ENCODE peak calls at places on chromosomes 12 and 14, in ten cellular contexts. X is upper lobe of left lung, S is esophagus squamous epithelium, Z is endodermal cell, M is A673, N is AG09309, L is fibroblast of villous mesenchyme, T is foreskin fibroblast, Y is HCT116, W is astrocyte. C is an unnamed sample.

GRCh38 chr12:7934153-7934552 is 1.8 kb downstream of the SLC2A3 start:
- DNase-seq in X (no peak), S (no peak), Z (no peak), M (no peak), N (no peak), L (peak), T (no peak), Y (no peak), W (no peak), C (no peak)

GRCh38 chr14:22770481-22771187 is 4.1 kb downstream of the OXA1L start:
- DNase-seq in X (no peak), S (no peak), Z (no peak), M (no peak), N (no peak), L (no peak), T (no peak), Y (no peak), W (no peak), C (no peak)

GRCh38 chr12:12379831-12380730 is 23.2 kb downstream of the BORCS5 start:
- DNase-seq in X (no peak), S (no peak), Z (no peak), M (no peak), N (no peak), L (no peak), T (peak), Y (no peak), W (no peak), C (peak)

GRCh38 chr12:98894412-98895085 is 249.5 kb downstream of the APAF1 start:
- DNase-seq in X (peak), S (no peak), Z (peak), M (peak), N (no peak), L (no peak), T (no peak), Y (no peak), W (no peak), C (no peak)

GRCh38 chr12:106170285-106170684 is 31.5 kb upstream of the NUAK1 start:
- DNase-seq in X (no peak), S (no peak), Z (peak), M (no peak), N (peak), L (peak), T (peak), Y (no peak), W (peak), C (peak)

GRCh38 chr12:89883630-89884364 is 175.2 kb upstream of the ATP2B1 start:
- DNase-seq in X (no peak), S (no peak), Z (peak), M (peak), N (no peak), L (no peak), T (peak), Y (no peak), W (peak), C (peak)

GRCh38 chr14:95683793-95684192 is 2.4 kb upstream of the TCL1B start:
- DNase-seq in X (no peak), S (no peak), Z (peak), M (peak), N (no peak), L (peak), T (no peak), Y (peak), W (no peak), C (peak)

GRCh38 chr14:100256339-100256895 is 17.5 kb downstream of the YY1 start:
- DNase-seq in X (no peak), S (no peak), Z (no peak), M (no peak), N (no peak), L (no peak), T (no peak), Y (no peak), W (no peak), C (no peak)

GRCh38 chr14:54166049-54166950 is 209.7 kb upstream of the BMP4 start:
- DNase-seq in X (no peak), S (no peak), Z (no peak), M (no peak), N (no peak), L (no peak), T (no peak), Y (no peak), W (no peak), C (no peak)

GRCh38 chr14:28461379-28461778 is 305.2 kb upstream of the FOXG1 start:
- DNase-seq in X (no peak), S (no peak), Z (no peak), M (no peak), N (no peak), L (no peak), T (peak), Y (no peak), W (peak), C (peak)

GRCh38 chr14:76924363-76925151 is 98.3 kb downstream of the LRRC74A start:
- DNase-seq in X (no peak), S (no peak), Z (peak), M (peak), N (no peak), L (no peak), T (peak), Y (no peak), W (no peak), C (no peak)

GRCh38 chr12:98698603-98699463 is 53.7 kb downstream of the APAF1 start:
- DNase-seq in X (no peak), S (no peak), Z (peak), M (peak), N (peak), L (peak), T (peak), Y (peak), W (peak), C (peak)

GRCh38 chr12:5318874-5319273 is 113.0 kb upstream of the NTF3 start:
- DNase-seq in X (no peak), S (no peak), Z (no peak), M (no peak), N (peak), L (peak), T (peak), Y (peak), W (peak), C (no peak)

GRCh38 chr12:5050542-5050941 is 6.9 kb downstream of the KCNA5 start:
- DNase-seq in X (no peak), S (no peak), Z (no peak), M (no peak), N (no peak), L (no peak), T (no peak), Y (no peak), W (no peak), C (no peak)

GRCh38 chr12:16389594-16389993 is 42.1 kb downstream of the MGST1 start:
- DNase-seq in X (no peak), S (no peak), Z (no peak), M (no peak), N (peak), L (peak), T (peak), Y (no peak), W (peak), C (peak)

GRCh38 chr14:21215130-21215878 is 53.9 kb downstream of the HNRNPC start:
- DNase-seq in X (no peak), S (no peak), Z (no peak), M (no peak), N (no peak), L (no peak), T (no peak), Y (no peak), W (no peak), C (no peak)

GRCh38 chr12:28231248-28231647 is 41.0 kb downstream of the CCDC91 start:
- DNase-seq in X (no peak), S (no peak), Z (no peak), M (no peak), N (no peak), L (no peak), T (no peak), Y (no peak), W (no peak), C (no peak)

GRCh38 chr12:14629832-14630688 is 62.4 kb upstream of the PLBD1 start:
- DNase-seq in X (no peak), S (no peak), Z (peak), M (peak), N (peak), L (peak), T (peak), Y (peak), W (peak), C (peak)

GRCh38 chr14:79375336-79375735 is 836.0 kb downstream of the DIO2 start:
- DNase-seq in X (no peak), S (no peak), Z (no peak), M (no peak), N (no peak), L (no peak), T (no peak), Y (no peak), W (no peak), C (no peak)

GRCh38 chr12:78171082-78171481 is 340.4 kb downstream of the NAV3 start:
- DNase-seq in X (no peak), S (no peak), Z (no peak), M (peak), N (no peak), L (peak), T (no peak), Y (no peak), W (no peak), C (no peak)

GRCh38 chr12:84912191-84913142 is at the start of gene SLC6A15:
- DNase-seq in X (peak), S (peak), Z (peak), M (peak), N (no peak), L (peak), T (peak), Y (no peak), W (peak), C (peak)

GRCh38 chr12:56220611-56221232 is 1.0 kb downstream of the RNF41 start:
- DNase-seq in X (no peak), S (no peak), Z (no peak), M (no peak), N (peak), L (peak), T (peak), Y (no peak), W (peak), C (peak)

GRCh38 chr14:90599748-90600507 is 203.1 kb downstream of the CALM1 start:
- DNase-seq in X (no peak), S (no peak), Z (no peak), M (peak), N (no peak), L (no peak), T (no peak), Y (no peak), W (no peak), C (peak)

GRCh38 chr12:6613015-6613775 is 6.0 kb upstream of the CHD4 start:
- DNase-seq in X (no peak), S (no peak), Z (peak), M (peak), N (no peak), L (peak), T (peak), Y (peak), W (peak), C (peak)

GRCh38 chr12:114165921-114166320 is 199.8 kb upstream of the RBM19 start:
- DNase-seq in X (no peak), S (no peak), Z (no peak), M (no peak), N (no peak), L (no peak), T (peak), Y (no peak), W (no peak), C (peak)

GRCh38 chr14:68544150-68544892 is 248.5 kb downstream of the ZFP36L1 start:
- DNase-seq in X (no peak), S (no peak), Z (no peak), M (peak), N (peak), L (peak), T (peak), Y (no peak), W (peak), C (peak)

GRCh38 chr12:115049617-115050016 is 365.6 kb upstream of the TBX3 start:
- DNase-seq in X (no peak), S (no peak), Z (peak), M (no peak), N (no peak), L (no peak), T (peak), Y (no peak), W (no peak), C (peak)

GRCh38 chr14:75249251-75249957 is 29.2 kb upstream of the FOS start:
- DNase-seq in X (no peak), S (no peak), Z (no peak), M (no peak), N (no peak), L (no peak), T (no peak), Y (no peak), W (peak), C (no peak)

GRCh38 chr14:30610719-30611388 is 11.3 kb upstream of the SCFD1 start:
- DNase-seq in X (no peak), S (no peak), Z (no peak), M (peak), N (no peak), L (peak), T (peak), Y (peak), W (peak), C (peak)

GRCh38 chr12:1872448-1872847 is 46.0 kb downstream of the CACNA2D4 start:
- DNase-seq in X (peak), S (no peak), Z (no peak), M (no peak), N (no peak), L (no peak), T (no peak), Y (no peak), W (no peak), C (no peak)

GRCh38 chr12:26971963-26972362 is 33.7 kb downstream of the FGFR1OP2 start:
- DNase-seq in X (no peak), S (no peak), Z (no peak), M (no peak), N (no peak), L (no peak), T (no peak), Y (no peak), W (no peak), C (no peak)

GRCh38 chr12:75606146-75606545 is 94.7 kb upstream of the KRR1 start:
- DNase-seq in X (no peak), S (no peak), Z (no peak), M (no peak), N (no peak), L (no peak), T (peak), Y (no peak), W (no peak), C (peak)

GRCh38 chr14:58878740-58879139 is 241.0 kb downstream of the DACT1 start:
- DNase-seq in X (no peak), S (no peak), Z (no peak), M (no peak), N (no peak), L (no peak), T (no peak), Y (no peak), W (no peak), C (peak)

GRCh38 chr12:7502612-7503011 is 965 bp downstream of the CD163 start:
- DNase-seq in X (no peak), S (no peak), Z (no peak), M (no peak), N (no peak), L (no peak), T (no peak), Y (no peak), W (no peak), C (no peak)

GRCh38 chr14:32977913-32978312 is 39.2 kb downstream of the NPAS3 start:
- DNase-seq in X (no peak), S (no peak), Z (no peak), M (no peak), N (no peak), L (no peak), T (no peak), Y (no peak), W (no peak), C (no peak)

GRCh38 chr14:32980178-32980886 is 41.7 kb downstream of the NPAS3 start:
- DNase-seq in X (no peak), S (no peak), Z (no peak), M (peak), N (no peak), L (no peak), T (no peak), Y (no peak), W (no peak), C (no peak)

GRCh38 chr14:32980887-32981501 is 42.3 kb downstream of the NPAS3 start:
- DNase-seq in X (no peak), S (no peak), Z (no peak), M (no peak), N (no peak), L (no peak), T (no peak), Y (no peak), W (no peak), C (no peak)

GRCh38 chr14:32984531-32984930 is 45.9 kb downstream of the NPAS3 start:
- DNase-seq in X (no peak), S (no peak), Z (no peak), M (no peak), N (no peak), L (no peak), T (no peak), Y (no peak), W (no peak), C (no peak)

GRCh38 chr14:32978691-32979255 is 40.1 kb downstream of the NPAS3 start:
- DNase-seq in X (no peak), S (no peak), Z (no peak), M (no peak), N (no peak), L (no peak), T (no peak), Y (no peak), W (no peak), C (no peak)
- H3K4me3 ChIP-seq in X (no peak), S (no peak), Z (no peak), M (no peak), N (no peak), L (no peak), T (no peak), Y (no peak), W (no peak), C (no peak)

DNA sequence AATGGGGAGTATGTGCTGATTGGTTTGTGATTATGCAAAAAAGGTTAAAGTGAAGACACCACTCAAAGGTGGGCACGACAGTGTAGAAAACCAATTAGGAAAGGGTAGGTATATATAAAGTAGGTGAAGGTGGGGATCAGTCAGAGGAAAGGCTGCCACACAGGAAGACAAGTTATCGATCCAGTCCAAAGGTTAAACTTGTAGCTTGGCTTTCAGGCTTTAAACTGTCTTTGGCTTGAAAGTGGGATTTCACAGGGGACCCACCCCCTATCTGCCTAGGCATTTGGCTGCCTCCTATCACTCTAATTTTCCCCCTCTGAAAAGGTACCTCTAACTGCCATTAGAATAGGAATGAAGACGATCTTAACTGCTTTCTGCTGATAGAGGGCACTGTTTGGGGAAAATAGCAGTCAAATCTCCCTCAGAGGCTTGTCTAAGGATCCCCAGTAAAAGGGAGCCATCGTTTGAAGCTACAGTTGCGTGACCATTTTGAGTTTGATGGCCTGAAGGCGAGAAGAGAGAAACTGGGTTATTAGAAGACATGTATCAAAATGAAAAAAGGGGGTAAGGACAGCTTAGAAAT is 250.2 kb downstream of the GPHN start:
- DNase-seq in X (no peak), S (no peak), Z (peak), M (no peak), N (no peak), L (no peak), T (no peak), Y (no peak), W (no peak), C (no peak)
- TF ChIP-seq CTCF in X (no peak), S (no peak), Z (peak), M (peak), N (peak), L (no peak), T (no peak), Y (peak), W (no peak), C (no peak)

GRCh38 chr14:103091041-103091882 is 3.3 kb upstream of the EXOC3L4 start:
- DNase-seq in X (peak), S (no peak), Z (peak), M (peak), N (no peak), L (peak), T (peak), Y (no peak), W (no peak), C (peak)
- H3K4me3 ChIP-seq in X (peak), S (peak), Z (no peak), M (peak), N (peak), L (peak), T (peak), Y (peak), W (peak), C (peak)

GRCh38 chr12:77003961-77004360 is 61.4 kb downstream of the E2F7 start:
- DNase-seq in X (no peak), S (no peak), Z (no peak), M (no peak), N (no peak), L (no peak), T (no peak), Y (no peak), W (no peak), C (no peak)
- TF ChIP-seq CTCF in X (no peak), S (no peak), Z (no peak), M (no peak), N (no peak), L (no peak), T (no peak), Y (no peak), W (no peak), C (no peak)

GRCh38 chr12:108627134-108627920 is 6.4 kb downstream of the SELPLG start:
- DNase-seq in X (no peak), S (no peak), Z (no peak), M (no peak), N (no peak), L (no peak), T (no peak), Y (no peak), W (no peak), C (no peak)
- H3K4me3 ChIP-seq in X (no peak), S (no peak), Z (no peak), M (no peak), N (no peak), L (no peak), T (no peak), Y (no peak), W (no peak), C (no peak)

GRCh38 chr12:10113085-10113484 is 14.3 kb upstream of the CLEC1A start:
- DNase-seq in X (no peak), S (no peak), Z (no peak), M (no peak), N (no peak), L (peak), T (no peak), Y (no peak), W (no peak), C (no peak)

GRCh38 chr12:10115311-10115710 is 14.7 kb downstream of the CLEC7A start:
- DNase-seq in X (no peak), S (no peak), Z (no peak), M (no peak), N (no peak), L (no peak), T (no peak), Y (no peak), W (no peak), C (no peak)

GRCh38 chr12:10111451-10111850 is 12.7 kb upstream of the CLEC1A start:
- DNase-seq in X (peak), S (no peak), Z (no peak), M (no peak), N (no peak), L (no peak), T (no peak), Y (no peak), W (no peak), C (no peak)

GRCh38 chr12:10115890-10116289 is 14.1 kb downstream of the CLEC7A start:
- DNase-seq in X (no peak), S (no peak), Z (no peak), M (no peak), N (no peak), L (peak), T (no peak), Y (no peak), W (no peak), C (no peak)

GRCh38 chr12:10113920-10114319 is 15.1 kb upstream of the CLEC1A start:
- DNase-seq in X (no peak), S (no peak), Z (no peak), M (no peak), N (no peak), L (no peak), T (no peak), Y (no peak), W (no peak), C (no peak)
- TF ChIP-seq CTCF in X (no peak), S (no peak), Z (no peak), M (no peak), N (no peak), L (no peak), T (no peak), Y (no peak), W (no peak), C (no peak)

GRCh38 chr12:48816148-48816854 is 2.0 kb upstream of the CACNB3 start:
- DNase-seq in X (no peak), S (no peak), Z (peak), M (no peak), N (no peak), L (no peak), T (peak), Y (no peak), W (no peak), C (no peak)

GRCh38 chr12:48819986-48820385 is 1.7 kb downstream of the CACNB3 start:
- DNase-seq in X (no peak), S (no peak), Z (no peak), M (no peak), N (no peak), L (no peak), T (no peak), Y (no peak), W (no peak), C (no peak)

GRCh38 chr12:48818831-48819590 is 715 bp downstream of the CACNB3 start:
- DNase-seq in X (peak), S (no peak), Z (no peak), M (peak), N (no peak), L (peak), T (no peak), Y (no peak), W (no peak), C (no peak)

GRCh38 chr12:48820406-48820805 is 2.1 kb downstream of the CACNB3 start:
- DNase-seq in X (no peak), S (no peak), Z (no peak), M (no peak), N (no peak), L (no peak), T (no peak), Y (no peak), W (no peak), C (no peak)

GRCh38 chr12:48817957-48818830 is at the start of gene CACNB3:
- DNase-seq in X (peak), S (no peak), Z (peak), M (peak), N (no peak), L (peak), T (peak), Y (no peak), W (peak), C (peak)
- H3K4me3 ChIP-seq in X (peak), S (peak), Z (peak), M (peak), N (peak), L (peak), T (peak), Y (peak), W (peak), C (peak)

C was measured in fibroblast of mammary gland.